ENCODE peak calls at places on chromosomes 3 and 15, in seven cellular contexts. V is midbrain, O is NCI-H2029 treated with DMSO at 0.1 percent for 48 hours, E is T-cell, F is foreskin fibroblast, W is retina, J is A549. G is an unnamed sample.

GRCh38 chr15:71501344-71502128 is 308.8 kb upstream of the NR2E3 start:
- DNase-seq in V (no peak), O (no peak), E (no peak), F (no peak), W (no peak), J (no peak), G (no peak)

GRCh38 chr15:90388462-90389182 is 580 bp downstream of the IQGAP1 start:
- DNase-seq in V (no peak), O (no peak), E (peak; percentile 27), F (peak; percentile 47), W (peak; percentile 69), J (peak; percentile 70), G (no peak)

GRCh38 chr3:156658732-156659090 is 15.7 kb upstream of the TIPARP start:
- DNase-seq in V (no peak), O (no peak), E (no peak), F (no peak), W (no peak), J (no peak), G (no peak)

GRCh38 chr3:41290736-41291135 is 91.4 kb downstream of the CTNNB1 start:
- DNase-seq in V (peak; percentile 11), O (no peak), E (no peak), F (no peak), W (peak; percentile 16), J (no peak), G (no peak)

GRCh38 chr3:14273886-14274517 is 95.4 kb downstream of the LSM3 start:
- DNase-seq in V (no peak), O (peak; percentile 26), E (no peak), F (no peak), W (peak; percentile 44), J (no peak), G (no peak)

GRCh38 chr3:142636664-142637063 is 40.5 kb downstream of the PLS1 start:
- DNase-seq in V (no peak), O (no peak), E (no peak), F (no peak), W (no peak), J (no peak), G (no peak)

GRCh38 chr3:67940200-67940952 is 286.0 kb upstream of the SUCLG2 start:
- DNase-seq in V (no peak), O (no peak), E (no peak), F (peak; percentile 46), W (no peak), J (no peak), G (no peak)

GRCh38 chr15:60062826-60063225 is 58.7 kb downstream of the FOXB1 start:
- DNase-seq in V (no peak), O (no peak), E (no peak), F (peak; percentile 83), W (no peak), J (no peak), G (no peak)

GRCh38 chr15:65916664-65917406 is 47.5 kb downstream of the RAB11A start:
- DNase-seq in V (peak; percentile 72), O (no peak), E (no peak), F (peak; percentile 52), W (peak; percentile 80), J (peak; percentile 82), G (no peak)

GRCh38 chr15:50718700-50719125 is 32.1 kb upstream of the TRPM7 start:
- DNase-seq in V (no peak), O (no peak), E (no peak), F (no peak), W (no peak), J (no peak), G (no peak)

GRCh38 chr15:50219820-50220219 is 37.8 kb downstream of the SLC27A2 start:
- DNase-seq in V (no peak), O (no peak), E (no peak), F (no peak), W (no peak), J (no peak), G (no peak)

GRCh38 chr3:31596176-31596575 is 63.5 kb downstream of the STT3B start:
- DNase-seq in V (no peak), O (no peak), E (no peak), F (no peak), W (no peak), J (no peak), G (no peak)

GRCh38 chr3:9301091-9301490 is 51.6 kb upstream of the SRGAP3 start:
- DNase-seq in V (no peak), O (no peak), E (no peak), F (peak; percentile 34), W (no peak), J (no peak), G (no peak)

GRCh38 chr3:4995500-4996053 is 16.3 kb downstream of the BHLHE40 start:
- DNase-seq in V (no peak), O (no peak), E (no peak), F (no peak), W (no peak), J (no peak), G (no peak)

GRCh38 chr15:79644091-79644490 is 212.0 kb downstream of the MINAR1 start:
- DNase-seq in V (no peak), O (no peak), E (no peak), F (peak; percentile 88), W (no peak), J (peak; percentile 27), G (no peak)

GRCh38 chr15:78878356-78878755 is 5.7 kb downstream of the MORF4L1 start:
- DNase-seq in V (no peak), O (no peak), E (no peak), F (no peak), W (no peak), J (no peak), G (no peak)

GRCh38 chr15:57578288-57578900 is 13.3 kb upstream of the MYZAP start:
- DNase-seq in V (no peak), O (no peak), E (no peak), F (no peak), W (no peak), J (no peak), G (no peak)

GRCh38 chr3:72597756-72598195 is 250.5 kb downstream of the SHQ1 start:
- DNase-seq in V (no peak), O (no peak), E (no peak), F (no peak), W (peak; percentile 82), J (no peak), G (no peak)

GRCh38 chr3:103009609-103010008 is 574.8 kb downstream of the ZPLD1 start:
- DNase-seq in V (no peak), O (no peak), E (no peak), F (no peak), W (no peak), J (no peak), G (no peak)

GRCh38 chr3:10223676-10224639 is 24.3 kb upstream of the TATDN2 start:
- DNase-seq in V (no peak), O (no peak), E (peak; percentile 27), F (no peak), W (no peak), J (no peak), G (peak; percentile 54)

GRCh38 chr15:57866149-57866736 is 159.7 kb downstream of the POLR2M start:
- DNase-seq in V (peak; percentile 6), O (no peak), E (peak; percentile 19), F (peak; percentile 10), W (peak; percentile 31), J (peak; percentile 53), G (peak; percentile 42)

GRCh38 chr15:42158941-42159340 is 2.5 kb upstream of the PLA2G4F start:
- DNase-seq in V (no peak), O (no peak), E (no peak), F (no peak), W (no peak), J (no peak), G (no peak)

GRCh38 chr3:62665627-62666433 is 209.4 kb downstream of the CADPS start:
- DNase-seq in V (peak; percentile 74), O (no peak), E (no peak), F (peak; percentile 43), W (peak; percentile 91), J (peak; percentile 0), G (no peak)

GRCh38 chr3:170079466-170080165 is 41.8 kb downstream of the GPR160 start:
- DNase-seq in V (no peak), O (no peak), E (no peak), F (no peak), W (no peak), J (no peak), G (no peak)

GRCh38 chr15:100254694-100255093 is 87.1 kb downstream of the ADAMTS17 start:
- DNase-seq in V (no peak), O (no peak), E (no peak), F (no peak), W (no peak), J (no peak), G (no peak)

GRCh38 chr3:52147804-52148203 is 6.4 kb downstream of the POC1A start:
- DNase-seq in V (no peak), O (no peak), E (no peak), F (no peak), W (no peak), J (no peak), G (no peak)

GRCh38 chr3:76501315-76501714 is 538.6 kb upstream of the ROBO2 start:
- DNase-seq in V (no peak), O (no peak), E (no peak), F (no peak), W (no peak), J (no peak), G (no peak)

GRCh38 chr15:40928351-40928974 is 677 bp upstream of the DLL4 start:
- DNase-seq in V (no peak), O (peak; percentile 30), E (no peak), F (no peak), W (peak; percentile 79), J (no peak), G (no peak)

G was measured in KG1.